ENCODE peak calls at places on chromosomes 12 and 14, in eight cellular contexts. O is AG09309, I is K562, D is skeletal muscle cell, H is right cardiac atrium, U is bronchial epithelial cell, P is breast epithelium, S is tibial nerve. K is an unnamed sample.
A peak's percentile ranks its signal among the peaks of the same experiment; 100 is the strongest.

GRCh38 chr12:130477221-130477620 is 139.5 kb downstream of the PIWIL1 start:
- DNase-seq in D (no peak), H (peak; percentile 7), O (no peak), U (no peak), P (no peak), S (no peak), I (no peak), K (no peak)

GRCh38 chr14:52299692-52300278 is 14.3 kb upstream of the PTGER2 start:
- DNase-seq in O (peak; percentile 38), D (no peak), S (peak; percentile 38), U (peak; percentile 50), H (no peak), I (peak; percentile 31), P (no peak), K (peak; percentile 50)

GRCh38 chr14:20680843-20681347 is 3.5 kb upstream of the RNASE4 start:
- DNase-seq in P (no peak), I (no peak), H (no peak), D (no peak), O (no peak), U (no peak), S (no peak), K (no peak)

GRCh38 chr12:51951199-51951842 is at the start of gene ACVR1B:
- DNase-seq in P (peak; percentile 88), I (peak; percentile 93), H (peak; percentile 97), S (peak; percentile 89), O (peak; percentile 42), U (peak; percentile 73), D (peak; percentile 73), K (peak; percentile 92)

GRCh38 chr14:104650057-104650980 is 39.1 kb upstream of the INF2 start:
- DNase-seq in I (peak; percentile 71), P (no peak), U (peak; percentile 17), O (no peak), H (peak; percentile 90), D (no peak), S (peak; percentile 78), K (peak; percentile 25)

GRCh38 chr12:30755395-30755762 is 628 bp upstream of the CAPRIN2 start:
- DNase-seq in H (no peak), I (no peak), O (no peak), P (no peak), D (no peak), S (no peak), U (no peak), K (no peak)

GRCh38 chr12:58777815-58778214 is 142.5 kb downstream of the LRIG3 start:
- DNase-seq in U (no peak), I (no peak), D (no peak), P (no peak), H (no peak), S (no peak), O (no peak), K (no peak)

GRCh38 chr12:12561305-12562015 is 1.2 kb downstream of the DUSP16 start:
- DNase-seq in O (no peak), U (peak; percentile 37), P (peak; percentile 62), H (peak; percentile 84), D (no peak), S (peak; percentile 62), I (peak; percentile 45), K (peak; percentile 68)

GRCh38 chr14:90275820-90276219 is 19.5 kb downstream of the PSMC1 start:
- DNase-seq in U (no peak), I (no peak), S (no peak), O (no peak), H (no peak), D (no peak), P (no peak), K (no peak)

GRCh38 chr12:59084758-59085383 is 164.6 kb upstream of the LRIG3 start:
- DNase-seq in I (no peak), U (no peak), P (peak; percentile 19), H (peak; percentile 27), O (peak; percentile 44), S (no peak), D (no peak), K (no peak)

GRCh38 chr14:73714656-73715081 is 485 bp upstream of the PNMA1 start:
- DNase-seq in U (peak; percentile 39), P (no peak), O (no peak), H (no peak), I (peak; percentile 21), D (no peak), S (no peak), K (no peak)

GRCh38 chr12:126617312-126617711 is 1552.1 kb downstream of the AACS start:
- DNase-seq in P (no peak), I (peak; percentile 8), H (no peak), O (no peak), S (no peak), D (no peak), U (no peak), K (no peak)

GRCh38 chr14:71130491-71131179 is 223.4 kb downstream of the PCNX1 start:
- DNase-seq in D (no peak), S (no peak), U (peak; percentile 57), P (no peak), O (no peak), I (peak; percentile 76), H (no peak), K (peak; percentile 30)

GRCh38 chr12:21026302-21026701 is 104.7 kb upstream of the SLCO1B1 start:
- DNase-seq in H (no peak), S (no peak), U (peak; percentile 1), D (no peak), P (no peak), I (no peak), O (no peak), K (no peak)

GRCh38 chr12:111216387-111217159 is 152.3 kb downstream of the PHETA1 start:
- DNase-seq in S (no peak), D (no peak), O (no peak), U (no peak), H (no peak), P (no peak), I (no peak), K (no peak)

GRCh38 chr12:13187399-13187798 is 9.1 kb upstream of the EMP1 start:
- DNase-seq in I (no peak), H (no peak), D (no peak), O (no peak), U (peak; percentile 95), S (no peak), P (no peak), K (peak; percentile 95)

GRCh38 chr14:102485693-102486512 is 23.7 kb downstream of the ANKRD9 start:
- DNase-seq in H (no peak), O (no peak), I (no peak), D (no peak), P (no peak), U (no peak), S (no peak), K (no peak)

GRCh38 chr12:27001663-27002062 is 12.5 kb downstream of the TM7SF3 start:
- DNase-seq in I (no peak), U (no peak), O (no peak), H (no peak), D (no peak), S (no peak), P (no peak), K (no peak)

GRCh38 chr14:35689000-35689460 is 120.1 kb downstream of the RALGAPA1 start:
- DNase-seq in I (no peak), H (no peak), U (no peak), O (no peak), S (no peak), D (no peak), P (no peak), K (no peak)

GRCh38 chr12:91989143-91989542 is 156.5 kb downstream of the BTG1 start:
- DNase-seq in O (no peak), P (no peak), S (no peak), U (no peak), H (no peak), D (no peak), I (no peak), K (no peak)
- H3K4me3 ChIP-seq in O (no peak overlapping the region), P (no peak overlapping the region), S (no peak overlapping the region), U (no peak overlapping the region), H (no peak overlapping the region), D (no peak overlapping the region), I (no peak overlapping the region), K (no peak overlapping the region)

DNA sequence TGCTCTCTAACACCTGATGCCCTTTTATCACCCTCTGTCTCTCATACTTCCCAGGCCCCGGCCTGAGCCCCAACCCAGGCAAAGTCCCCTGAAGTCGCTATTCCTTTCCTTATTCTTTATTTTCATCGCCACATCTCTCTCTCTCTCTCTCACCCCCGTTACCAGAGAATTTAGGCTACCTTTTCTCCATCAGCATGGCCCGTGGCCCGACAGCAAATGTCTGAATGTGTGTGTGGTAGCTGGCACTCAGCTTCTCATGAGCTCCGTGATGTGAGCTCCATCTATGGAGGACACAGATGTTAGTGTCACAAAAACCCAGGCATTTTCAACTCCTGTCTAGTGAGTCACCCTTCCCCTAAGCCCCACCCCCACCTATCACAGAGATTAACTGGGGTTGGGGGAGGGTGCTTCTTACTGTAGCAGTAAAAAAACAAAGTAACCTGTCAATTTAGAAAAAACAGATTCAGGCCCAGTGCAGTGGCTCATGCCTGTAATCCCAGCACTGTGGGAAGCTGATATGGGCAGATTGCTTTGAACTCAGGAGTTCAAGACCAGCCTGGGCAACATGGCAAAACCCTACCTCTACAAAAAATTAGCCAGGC is 53.8 kb downstream of the VCPKMT start:
- DNase-seq in P (no peak), H (no peak), S (no peak), I (peak; percentile 88), U (peak; percentile 73), D (peak; percentile 42), O (no peak), K (peak; percentile 77)
- H3K4me3 ChIP-seq in P (no peak overlapping the region), H (no peak overlapping the region), S (no peak overlapping the region), I (peak overlapping the region; percentile 6), U (no peak overlapping the region), D (no peak overlapping the region), O (no peak overlapping the region), K (no peak overlapping the region)

GRCh38 chr14:63573579-63573978 is 30.4 kb upstream of the PPP2R5E start:
- DNase-seq in H (no peak), U (peak; percentile 29), O (no peak), S (no peak), I (no peak), D (peak; percentile 19), P (no peak), K (peak; percentile 36)

DNA sequence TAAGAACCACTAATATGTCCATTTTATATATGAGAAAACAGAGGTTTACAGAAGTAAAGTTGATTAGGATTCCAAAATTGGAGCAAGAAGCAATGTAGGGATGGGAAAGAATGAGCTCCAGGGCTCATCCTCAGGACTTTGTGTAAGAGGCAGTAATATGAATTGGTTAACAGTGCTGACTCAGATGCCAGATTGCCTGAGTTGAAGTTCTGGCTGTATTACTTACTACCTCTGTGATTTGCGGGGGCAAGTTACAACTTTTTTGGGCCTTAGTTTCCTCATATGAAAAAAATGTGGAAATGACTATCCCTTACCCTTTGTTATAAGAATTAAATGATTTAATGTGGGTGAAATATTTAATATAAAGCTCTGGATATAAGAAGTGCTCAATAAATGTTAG is 35.1 kb upstream of the PPP2R5E start:
- DNase-seq in H (no peak), I (no peak), O (no peak), D (no peak), P (no peak), U (peak; percentile 72), S (no peak), K (peak; percentile 81)
- H3K4me3 ChIP-seq in H (no peak overlapping the region), I (no peak overlapping the region), O (no peak overlapping the region), D (no peak overlapping the region), P (no peak overlapping the region), U (no peak overlapping the region), S (no peak overlapping the region), K (no peak overlapping the region)

DNA sequence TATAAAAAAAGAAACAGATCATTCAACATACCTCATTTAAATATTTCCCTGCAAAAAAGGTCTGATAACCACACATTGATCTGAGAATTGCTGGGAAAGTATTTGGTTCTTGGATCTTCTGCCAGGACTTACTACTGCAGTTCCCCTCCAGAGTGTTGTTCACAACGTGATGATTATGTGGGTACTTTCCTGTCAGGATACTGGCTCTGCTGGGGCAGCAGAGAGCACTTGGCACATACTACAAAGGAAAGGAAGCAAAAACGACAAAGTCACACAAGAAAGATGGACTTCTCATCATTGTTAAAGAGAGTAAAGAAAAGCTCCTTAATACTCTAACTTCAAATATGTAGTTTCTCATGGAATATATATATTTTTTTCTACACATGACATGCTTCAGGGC is 11.5 kb downstream of the GNS start:
- DNase-seq in O (no peak), D (no peak), P (no peak), U (no peak), H (no peak), S (no peak), I (no peak), K (no peak)
- H3K4me3 ChIP-seq in O (no peak overlapping the region), D (no peak overlapping the region), P (no peak overlapping the region), U (no peak overlapping the region), H (no peak overlapping the region), S (no peak overlapping the region), I (no peak overlapping the region), K (no peak overlapping the region)

K was measured in epithelial cell of esophagus.